ENCODE peak calls at places on chromosome X, in eight cellular contexts. One of them, this sample, is unnamed.

GRCh38 chrX:73851014-73852009 is 288.3 kb downstream of the CHIC1 start:
- DNase-seq in K562: peak; percentile 26
- DNase-seq in GM23248: no peak
- DNase-seq in H1: no peak
- DNase-seq in fibroblast of lung: no peak
- DNase-seq in MM.1S: peak; percentile 85
- DNase-seq in HCT116: no peak
- DNase-seq in GM12878: peak; percentile 90
- DNase-seq in this sample: no peak

GRCh38 chrX:4570141-4570540 is 856.7 kb upstream of the PRKX start:
- DNase-seq in MM.1S: no peak
- DNase-seq in HCT116: no peak
- DNase-seq in GM12878: no peak
- DNase-seq in H1: no peak
- DNase-seq in K562: no peak
- DNase-seq in fibroblast of lung: no peak
- DNase-seq in GM23248: no peak
- DNase-seq in this sample: no peak

GRCh38 chrX:115138040-115138439 is 51.2 kb upstream of the RBMXL3 start:
- DNase-seq in HCT116: no peak
- DNase-seq in K562: no peak
- DNase-seq in H1: no peak
- DNase-seq in fibroblast of lung: no peak
- DNase-seq in MM.1S: no peak
- DNase-seq in GM12878: no peak
- DNase-seq in GM23248: no peak
- DNase-seq in this sample: peak; percentile 30

GRCh38 chrX:6041630-6042029 is 187.0 kb downstream of the NLGN4X start:
- DNase-seq in GM23248: peak; percentile 0
- DNase-seq in H1: no peak
- DNase-seq in HCT116: no peak
- DNase-seq in MM.1S: no peak
- DNase-seq in GM12878: no peak
- DNase-seq in fibroblast of lung: no peak
- DNase-seq in K562: no peak
- DNase-seq in this sample: no peak

GRCh38 chrX:78979789-78980464 is 34.7 kb downstream of the P2RY10 start:
- DNase-seq in K562: no peak
- DNase-seq in HCT116: no peak
- DNase-seq in H1: no peak
- DNase-seq in MM.1S: peak; percentile 35
- DNase-seq in fibroblast of lung: no peak
- DNase-seq in GM23248: peak; percentile 0
- DNase-seq in GM12878: peak; percentile 84
- DNase-seq in this sample: no peak

GRCh38 chrX:115408736-115409390 is 119.3 kb downstream of the LUZP4 start:
- DNase-seq in K562: no peak
- DNase-seq in HCT116: no peak
- DNase-seq in H1: no peak
- DNase-seq in GM12878: no peak
- DNase-seq in fibroblast of lung: peak; percentile 11
- DNase-seq in MM.1S: no peak
- DNase-seq in GM23248: peak; percentile 22
- DNase-seq in this sample: no peak

GRCh38 chrX:129534816-129535578 is 5.1 kb upstream of the OCRL start:
- DNase-seq in fibroblast of lung: no peak
- DNase-seq in K562: no peak
- DNase-seq in GM12878: no peak
- DNase-seq in GM23248: peak; percentile 70
- DNase-seq in MM.1S: no peak
- DNase-seq in HCT116: no peak
- DNase-seq in H1: no peak
- DNase-seq in this sample: no peak

GRCh38 chrX:42869659-42870476 is 91.9 kb upstream of the PPP1R2C start:
- DNase-seq in MM.1S: peak; percentile 88
- DNase-seq in HCT116: no peak
- DNase-seq in H1: no peak
- DNase-seq in K562: no peak
- DNase-seq in GM12878: peak; percentile 72
- DNase-seq in GM23248: no peak
- DNase-seq in fibroblast of lung: no peak
- DNase-seq in this sample: no peak

GRCh38 chrX:130024127-130024526 is 41.7 kb downstream of the BCORL1 start:
- DNase-seq in GM12878: peak; percentile 65
- DNase-seq in fibroblast of lung: peak; percentile 57
- DNase-seq in K562: peak; percentile 91
- DNase-seq in HCT116: peak; percentile 23
- DNase-seq in H1: peak; percentile 56
- DNase-seq in MM.1S: peak; percentile 72
- DNase-seq in GM23248: peak; percentile 75
- DNase-seq in this sample: peak; percentile 90

GRCh38 chrX:2751291-2751690 is 549 bp upstream of the XG start:
- DNase-seq in HCT116: no peak
- DNase-seq in fibroblast of lung: no peak
- DNase-seq in H1: no peak
- DNase-seq in K562: no peak
- DNase-seq in GM23248: peak; percentile 76
- DNase-seq in GM12878: no peak
- DNase-seq in MM.1S: no peak
- DNase-seq in this sample: no peak

GRCh38 chrX:8349816-8350544 is 114.7 kb upstream of the VCX3B start:
- DNase-seq in fibroblast of lung: no peak
- DNase-seq in H1: no peak
- DNase-seq in GM23248: no peak
- DNase-seq in GM12878: no peak
- DNase-seq in HCT116: no peak
- DNase-seq in K562: no peak
- DNase-seq in MM.1S: no peak
- DNase-seq in this sample: no peak

GRCh38 chrX:69503835-69504625 is at the start of gene NALF2:
- DNase-seq in fibroblast of lung: peak; percentile 32
- DNase-seq in MM.1S: peak; percentile 64
- DNase-seq in GM12878: no peak
- DNase-seq in HCT116: peak; percentile 37
- DNase-seq in H1: no peak
- DNase-seq in K562: peak; percentile 26
- DNase-seq in GM23248: peak; percentile 60
- DNase-seq in this sample: peak; percentile 80

GRCh38 chrX:50691820-50692219 is 122.2 kb downstream of the SHROOM4 start:
- DNase-seq in fibroblast of lung: peak; percentile 46
- DNase-seq in MM.1S: peak; percentile 42
- DNase-seq in GM23248: peak; percentile 61
- DNase-seq in HCT116: peak; percentile 27
- DNase-seq in H1: no peak
- DNase-seq in K562: peak; percentile 26
- DNase-seq in GM12878: no peak
- DNase-seq in this sample: peak; percentile 83

GRCh38 chrX:45710081-45710801 is 509.6 kb upstream of the DIPK2B start:
- DNase-seq in GM12878: peak; percentile 69
- DNase-seq in fibroblast of lung: peak; percentile 80
- DNase-seq in HCT116: peak; percentile 99
- DNase-seq in K562: no peak
- DNase-seq in H1: no peak
- DNase-seq in MM.1S: no peak
- DNase-seq in GM23248: peak; percentile 90
- DNase-seq in this sample: no peak

GRCh38 chrX:48709522-48710117 is 13.1 kb downstream of the SUV39H1 start:
- DNase-seq in H1: no peak
- DNase-seq in HCT116: no peak
- DNase-seq in MM.1S: no peak
- DNase-seq in fibroblast of lung: no peak
- DNase-seq in GM12878: no peak
- DNase-seq in GM23248: no peak
- DNase-seq in K562: no peak
- DNase-seq in this sample: no peak

GRCh38 chrX:118272237-118272636 is 73.7 kb upstream of the WDR44 start:
- DNase-seq in GM23248: peak; percentile 48
- DNase-seq in H1: no peak
- DNase-seq in GM12878: no peak
- DNase-seq in K562: no peak
- DNase-seq in HCT116: no peak
- DNase-seq in fibroblast of lung: peak; percentile 60
- DNase-seq in MM.1S: no peak
- DNase-seq in this sample: no peak

GRCh38 chrX:103845165-103845653 is 13.2 kb upstream of the RAB9B start:
- DNase-seq in K562: peak; percentile 32
- DNase-seq in GM23248: peak; percentile 80
- DNase-seq in H1: peak; percentile 29
- DNase-seq in GM12878: peak; percentile 33
- DNase-seq in HCT116: peak; percentile 38
- DNase-seq in MM.1S: peak; percentile 63
- DNase-seq in fibroblast of lung: peak; percentile 72
- DNase-seq in this sample: peak; percentile 75

GRCh38 chrX:119817130-119817690 is 25.8 kb upstream of the RPL39 start:
- DNase-seq in fibroblast of lung: peak; percentile 28
- DNase-seq in K562: no peak
- DNase-seq in H1: no peak
- DNase-seq in HCT116: no peak
- DNase-seq in GM12878: no peak
- DNase-seq in GM23248: peak; percentile 71
- DNase-seq in MM.1S: no peak
- DNase-seq in this sample: no peak

GRCh38 chrX:2188316-2188715 is 312.5 kb downstream of the DHRSX start:
- DNase-seq in HCT116: peak; percentile 26
- DNase-seq in MM.1S: no peak
- DNase-seq in H1: no peak
- DNase-seq in GM12878: no peak
- DNase-seq in K562: peak; percentile 12
- DNase-seq in GM23248: no peak
- DNase-seq in fibroblast of lung: no peak
- DNase-seq in this sample: peak; percentile 35

GRCh38 chrX:29826651-29827206 is 388.6 kb upstream of the MAGEB2 start:
- DNase-seq in K562: no peak
- DNase-seq in MM.1S: no peak
- DNase-seq in fibroblast of lung: no peak
- DNase-seq in HCT116: no peak
- DNase-seq in GM23248: no peak
- DNase-seq in GM12878: no peak
- DNase-seq in H1: no peak
- DNase-seq in this sample: no peak

GRCh38 chrX:53321216-53321942 is 40.0 kb upstream of the IQSEC2 start:
- DNase-seq in HCT116: no peak
- DNase-seq in K562: peak; percentile 69
- DNase-seq in MM.1S: no peak
- DNase-seq in GM23248: peak; percentile 42
- DNase-seq in GM12878: no peak
- DNase-seq in fibroblast of lung: no peak
- DNase-seq in H1: no peak
- DNase-seq in this sample: peak; percentile 22

GRCh38 chrX:85506871-85507270 is 127.4 kb upstream of the POF1B start:
- DNase-seq in GM12878: no peak
- DNase-seq in GM23248: no peak
- DNase-seq in MM.1S: no peak
- DNase-seq in K562: no peak
- DNase-seq in HCT116: no peak
- DNase-seq in H1: no peak
- DNase-seq in fibroblast of lung: no peak
- DNase-seq in this sample: no peak

DNA sequence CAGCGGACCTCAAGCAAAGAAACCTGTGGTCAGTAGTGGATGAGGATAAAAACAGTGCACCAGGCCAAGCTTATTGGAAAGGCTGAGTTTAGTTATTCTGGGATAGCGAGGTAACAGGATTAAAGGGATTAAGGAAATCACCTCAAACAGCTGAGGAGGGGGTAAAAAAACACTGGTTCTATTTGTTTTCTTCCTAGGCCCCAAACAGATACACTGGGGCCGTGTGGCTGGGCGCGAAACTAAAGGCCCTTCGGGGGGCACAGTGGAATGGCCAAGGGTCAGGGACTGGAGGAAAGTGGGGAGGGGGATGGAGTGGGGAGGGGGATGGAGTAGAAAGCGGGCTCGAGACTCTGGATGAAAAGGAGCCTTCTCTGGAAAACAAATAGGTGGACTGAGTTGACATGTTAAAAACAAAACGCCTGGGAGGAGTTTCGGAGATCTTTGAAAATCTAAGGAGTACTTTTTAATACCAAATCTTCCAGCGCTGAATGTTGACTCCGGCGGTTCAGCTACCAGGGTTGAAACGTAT is 2.9 kb downstream of the SOX3 start:
- DNase-seq in GM23248: no peak
- DNase-seq in HCT116: no peak
- DNase-seq in fibroblast of lung: no peak
- DNase-seq in H1: no peak
- DNase-seq in GM12878: no peak
- DNase-seq in K562: no peak
- DNase-seq in MM.1S: no peak
- DNase-seq in this sample: peak; percentile 53
- TF ChIP-seq EZH2 in GM23248: peak; percentile 69
- TF ChIP-seq EZH2 in HCT116: no peak
- TF ChIP-seq EZH2 in fibroblast of lung: no peak
- TF ChIP-seq EZH2 in H1: no peak
- TF ChIP-seq EZH2 in GM12878: no peak
- TF ChIP-seq EZH2 in K562: no peak
- TF ChIP-seq EZH2 in MM.1S: no peak
- TF ChIP-seq EZH2 in this sample: no peak

GRCh38 chrX:39438603-39439602 is 637.6 kb downstream of the MID1IP1 start:
- DNase-seq in GM23248: no peak
- DNase-seq in fibroblast of lung: no peak
- DNase-seq in GM12878: no peak
- DNase-seq in K562: no peak
- DNase-seq in MM.1S: no peak
- DNase-seq in H1: no peak
- DNase-seq in HCT116: no peak
- DNase-seq in this sample: peak; percentile 22
- H3K4me1 ChIP-seq in GM23248: no peaks in the 10 kb centered on the region
- H3K4me1 ChIP-seq in fibroblast of lung: no peaks in the 10 kb centered on the region
- H3K4me1 ChIP-seq in GM12878: peaks cover 16% of the 10 kb centered on the region
- H3K4me1 ChIP-seq in K562: peaks cover 15% of the 10 kb centered on the region
- H3K4me1 ChIP-seq in MM.1S: peaks cover 27% of the 10 kb centered on the region
- H3K4me1 ChIP-seq in H1: no peaks in the 10 kb centered on the region
- H3K4me1 ChIP-seq in HCT116: no peaks in the 10 kb centered on the region
- H3K4me1 ChIP-seq in this sample: no peaks in the 10 kb centered on the region

GRCh38 chrX:24590111-24590510 is 57.0 kb downstream of the PCYT1B start:
- DNase-seq in H1: no peak
- DNase-seq in K562: no peak
- DNase-seq in HCT116: no peak
- DNase-seq in fibroblast of lung: no peak
- DNase-seq in GM23248: no peak
- DNase-seq in MM.1S: no peak
- DNase-seq in GM12878: no peak
- DNase-seq in this sample: no peak
- TF ChIP-seq EZH2 in H1: no peak
- TF ChIP-seq EZH2 in K562: no peak
- TF ChIP-seq EZH2 in HCT116: no peak
- TF ChIP-seq EZH2 in fibroblast of lung: no peak
- TF ChIP-seq EZH2 in GM23248: no peak
- TF ChIP-seq EZH2 in MM.1S: no peak
- TF ChIP-seq EZH2 in GM12878: no peak
- TF ChIP-seq EZH2 in this sample: no peak

DNA sequence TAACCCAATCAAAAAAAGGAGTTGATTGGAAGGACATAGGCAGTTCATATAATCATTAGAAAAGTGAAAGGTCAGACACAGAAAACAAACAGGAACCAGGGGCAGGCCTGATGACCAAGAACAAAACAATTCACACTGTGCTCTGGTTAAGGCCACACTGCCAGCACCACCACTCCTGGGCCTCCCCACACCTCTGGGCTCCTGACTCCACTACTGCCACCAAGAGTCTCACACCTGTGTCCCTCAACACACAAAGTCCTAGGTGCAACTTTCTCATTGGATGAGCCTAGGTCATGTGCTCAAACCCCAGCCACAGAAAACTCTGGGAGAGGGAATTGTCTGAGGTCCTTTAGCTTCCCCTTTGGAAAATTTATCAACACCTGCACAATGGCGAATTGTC is 11.1 kb upstream of the FAM9C start:
- DNase-seq in MM.1S: no peak
- DNase-seq in GM23248: no peak
- DNase-seq in fibroblast of lung: no peak
- DNase-seq in HCT116: no peak
- DNase-seq in GM12878: no peak
- DNase-seq in H1: no peak
- DNase-seq in K562: no peak
- DNase-seq in this sample: no peak
- H3K4me1 ChIP-seq in MM.1S: no peaks in the 10 kb centered on the region
- H3K4me1 ChIP-seq in GM23248: peaks cover 10% of the 10 kb centered on the region
- H3K4me1 ChIP-seq in fibroblast of lung: peaks cover 3% of the 10 kb centered on the region
- H3K4me1 ChIP-seq in HCT116: no peaks in the 10 kb centered on the region
- H3K4me1 ChIP-seq in GM12878: peaks cover 53% of the 10 kb centered on the region
- H3K4me1 ChIP-seq in H1: no peaks in the 10 kb centered on the region
- H3K4me1 ChIP-seq in K562: peaks cover 19% of the 10 kb centered on the region
- H3K4me1 ChIP-seq in this sample: no peaks in the 10 kb centered on the region